ENCODE peak calls at places on chromosome 21, in six cellular contexts. E is body of pancreas, X is stomach, U is transverse colon, J is Peyer's patch, T is lower leg skin. H is an unnamed sample.

GRCh38 chr21:16269497-16269896 is 539.7 kb downstream of the USP25 start:
- DNase-seq in E (no peak), J (no peak), X (no peak), U (no peak), T (no peak), H (no peak)

GRCh38 chr21:36113647-36114428 is 21.0 kb upstream of the CBR3 start:
- DNase-seq in T (no peak), E (peak; percentile 30), U (peak; percentile 85), X (peak; percentile 85), J (peak; percentile 90), H (no peak)

GRCh38 chr21:36909423-36909822 is 57.0 kb downstream of the HLCS start:
- DNase-seq in U (no peak), T (peak; percentile 20), E (no peak), X (no peak), J (no peak), H (no peak)

GRCh38 chr21:35366348-35367085 is 317.4 kb upstream of the RUNX1 start:
- DNase-seq in E (peak; percentile 48), T (no peak), X (no peak), U (no peak), J (no peak), H (no peak)

GRCh38 chr21:36756527-36756926 is 57.6 kb downstream of the SIM2 start:
- DNase-seq in X (peak; percentile 11), U (no peak), E (no peak), T (no peak), J (no peak), H (no peak)

GRCh38 chr21:33966324-33966949 is 50.8 kb upstream of the ATP5PO start:
- DNase-seq in T (peak; percentile 69), J (no peak), U (no peak), E (no peak), X (no peak), H (no peak)

GRCh38 chr21:34154878-34155277 is 81.5 kb downstream of the MRPS6 start:
- DNase-seq in U (no peak), T (peak; percentile 59), X (no peak), J (no peak), E (no peak), H (no peak)

GRCh38 chr21:41561701-41562100 is 53.7 kb upstream of the TMPRSS2 start:
- DNase-seq in J (no peak), X (no peak), U (no peak), T (peak; percentile 61), E (no peak), H (no peak)

GRCh38 chr21:15660424-15660805 is 69.4 kb upstream of the USP25 start:
- DNase-seq in U (no peak), E (no peak), T (no peak), J (no peak), X (no peak), H (no peak)

GRCh38 chr21:37043818-37044217 is 29.1 kb downstream of the PIGP start:
- DNase-seq in U (no peak), T (no peak), E (no peak), X (no peak), J (no peak), H (no peak)

GRCh38 chr21:24045775-24046215 is 1561.5 kb downstream of the MRPL39 start:
- DNase-seq in U (peak; percentile 10), J (peak; percentile 70), E (peak; percentile 73), T (no peak), X (peak; percentile 66), H (peak; percentile 18)

GRCh38 chr21:41634211-41634694 is 126.3 kb upstream of the TMPRSS2 start:
- DNase-seq in U (peak; percentile 57), E (no peak), T (peak; percentile 78), X (no peak), J (peak; percentile 66), H (no peak)

GRCh38 chr21:40830836-40831235 is 16.1 kb downstream of the DSCAM start:
- DNase-seq in J (no peak), T (no peak), X (no peak), U (no peak), E (no peak), H (no peak)

GRCh38 chr21:17501107-17502006 is 11.5 kb upstream of the CXADR start:
- DNase-seq in T (no peak), U (no peak), X (no peak), E (no peak), J (no peak), H (no peak)

GRCh38 chr21:26570203-26570602 is 2.9 kb downstream of the CYYR1 start:
- DNase-seq in E (no peak), J (no peak), X (no peak), U (no peak), T (no peak), H (no peak)

GRCh38 chr21:21714396-21714795 is 716.2 kb downstream of the NCAM2 start:
- DNase-seq in E (no peak), U (no peak), J (no peak), X (no peak), T (no peak), H (no peak)

GRCh38 chr21:36968414-36968813 is 1.9 kb upstream of the HLCS start:
- DNase-seq in T (no peak), J (no peak), E (no peak), U (no peak), X (no peak), H (no peak)

GRCh38 chr21:35525443-35525842 is 476.3 kb upstream of the RUNX1 start:
- DNase-seq in E (no peak), X (no peak), U (no peak), J (peak; percentile 78), T (no peak), H (no peak)

GRCh38 chr21:35352066-35352770 is 303.1 kb upstream of the RUNX1 start:
- DNase-seq in X (no peak), U (no peak), J (no peak), T (no peak), E (no peak), H (no peak)

GRCh38 chr21:27570306-27570868 is 603.5 kb upstream of the ADAMTS5 start:
- DNase-seq in T (peak; percentile 88), X (peak; percentile 25), U (peak; percentile 14), E (peak; percentile 53), J (peak; percentile 61), H (no peak)

GRCh38 chr21:39182016-39182415 is 1.2 kb downstream of the PSMG1 start:
- DNase-seq in U (no peak), J (no peak), E (no peak), X (no peak), T (no peak), H (peak; percentile 42)

GRCh38 chr21:39185157-39185556 is 1.9 kb upstream of the PSMG1 start:
- DNase-seq in E (no peak), J (no peak), U (no peak), X (no peak), T (no peak), H (no peak)

GRCh38 chr21:39182484-39183271 is 573 bp downstream of the PSMG1 start:
- DNase-seq in E (no peak), J (no peak), X (no peak), T (no peak), U (peak; percentile 23), H (peak; percentile 73)

GRCh38 chr21:39184050-39184980 is 1.1 kb upstream of the PSMG1 start:
- DNase-seq in U (no peak), T (no peak), X (no peak), J (no peak), E (no peak), H (peak; percentile 56)

GRCh38 chr21:39183272-39184049 is at the start of gene PSMG1:
- DNase-seq in J (peak; percentile 98), X (peak; percentile 97), E (peak; percentile 96), T (peak; percentile 98), U (peak; percentile 97), H (peak; percentile 98)
- TF ChIP-seq POLR2A in J (peak; percentile 32), X (peak; percentile 49), E (peak; percentile 85), T (no peak), U (peak; percentile 83), H (peak; percentile 92)

DNA sequence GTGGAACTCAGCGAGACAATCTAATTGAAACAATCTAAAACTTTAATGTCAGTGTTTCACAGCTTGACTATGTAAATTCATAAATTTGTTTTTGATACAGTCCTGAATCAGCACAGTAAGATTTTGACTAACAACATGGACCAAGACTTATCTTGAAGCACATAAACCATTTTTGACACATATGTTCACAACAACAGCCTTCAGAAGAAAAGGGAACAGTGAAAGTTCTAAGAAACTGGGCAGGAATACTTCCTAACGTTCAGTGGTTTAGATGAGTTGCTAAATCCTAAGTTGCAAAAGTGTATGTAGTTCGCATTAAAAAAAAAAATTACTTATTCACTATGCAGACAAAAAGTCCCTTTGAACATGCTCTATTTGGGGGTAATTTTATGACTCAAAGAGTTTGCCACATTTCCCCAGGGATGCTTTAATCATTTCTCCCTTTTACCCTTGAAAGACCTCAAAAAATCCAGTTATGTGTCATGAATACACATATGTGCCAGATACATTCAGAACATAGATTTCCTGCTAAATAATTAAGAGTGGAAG is 120.2 kb downstream of the MRPL39 start:
- DNase-seq in X (no peak), T (no peak), E (no peak), J (no peak), U (no peak), H (no peak)
- TF ChIP-seq POLR2A in X (no peak), T (no peak), E (no peak), J (no peak), U (no peak), H (no peak)

GRCh38 chr21:39452965-39453332 is 1.2 kb downstream of the SH3BGR start:
- DNase-seq in E (no peak), J (no peak), X (no peak), T (no peak), U (no peak), H (no peak)

GRCh38 chr21:39453571-39454179 is 1.9 kb downstream of the SH3BGR start:
- DNase-seq in U (no peak), X (no peak), E (no peak), T (no peak), J (no peak), H (no peak)

GRCh38 chr21:39454949-39455668 is 3.3 kb downstream of the SH3BGR start:
- DNase-seq in U (no peak), T (no peak), X (no peak), E (no peak), J (no peak), H (no peak)

GRCh38 chr21:39452207-39452964 is 616 bp downstream of the SH3BGR start:
- DNase-seq in U (no peak), J (no peak), X (no peak), E (no peak), T (no peak), H (no peak)

GRCh38 chr21:39451332-39452206 is at the start of gene SH3BGR:
- DNase-seq in T (no peak), J (no peak), U (no peak), E (peak; percentile 91), X (no peak), H (no peak)
- TF ChIP-seq POLR2A in T (no peak), J (no peak), U (no peak), E (no peak), X (no peak), H (no peak)

GRCh38 chr21:43916076-43916475 is 51.1 kb downstream of the AGPAT3 start:
- DNase-seq in X (no peak), E (no peak), U (no peak), T (no peak), J (peak; percentile 24), H (no peak)

GRCh38 chr21:43919283-43919682 is 54.3 kb downstream of the AGPAT3 start:
- DNase-seq in E (no peak), T (no peak), U (no peak), J (no peak), X (no peak), H (no peak)

GRCh38 chr21:43917515-43918384 is 52.7 kb downstream of the AGPAT3 start:
- DNase-seq in X (peak; percentile 55), T (no peak), E (no peak), U (peak; percentile 42), J (no peak), H (peak; percentile 20)

GRCh38 chr21:43918385-43918947 is 53.4 kb downstream of the AGPAT3 start:
- DNase-seq in U (no peak), X (no peak), E (no peak), J (no peak), T (no peak), H (no peak)

GRCh38 chr21:43916691-43917514 is 51.9 kb downstream of the AGPAT3 start:
- DNase-seq in X (no peak), J (peak; percentile 66), T (no peak), E (no peak), U (no peak), H (peak; percentile 68)
- TF ChIP-seq POLR2A in X (no peak), J (no peak), T (no peak), E (no peak), U (no peak), H (no peak)

H was measured in erythroblast.